ENCODE peak calls at places on chromosomes 1 and 21, in five cellular contexts. One of them, this sample, is unnamed.
A peak's percentile ranks its signal among the peaks of the same experiment; 100 is the strongest.

GRCh38 chr1:99662581-99663208 is 16.8 kb downstream of the PALMD start:
- DNase-seq in iris pigment epithelial cell: peak; percentile 77
- DNase-seq in occipital lobe: no peak
- DNase-seq in NCI-H460: peak; percentile 81
- DNase-seq in HCT116: no peak
- DNase-seq in this sample: no peak

GRCh38 chr1:98129486-98129885 is 208.7 kb upstream of the DPYD start:
- DNase-seq in iris pigment epithelial cell: no peak
- DNase-seq in occipital lobe: no peak
- DNase-seq in NCI-H460: no peak
- DNase-seq in HCT116: no peak
- DNase-seq in this sample: no peak

GRCh38 chr1:28173151-28173979 is 3.1 kb downstream of the PTAFR start:
- DNase-seq in iris pigment epithelial cell: no peak
- DNase-seq in occipital lobe: no peak
- DNase-seq in NCI-H460: no peak
- DNase-seq in HCT116: no peak
- DNase-seq in this sample: peak; percentile 28

GRCh38 chr1:68232354-68233148 is at the start of gene WLS:
- DNase-seq in iris pigment epithelial cell: peak; percentile 76
- DNase-seq in occipital lobe: peak; percentile 69
- DNase-seq in NCI-H460: peak; percentile 50
- DNase-seq in HCT116: peak; percentile 38
- DNase-seq in this sample: peak; percentile 42

GRCh38 chr1:76336951-76337371 is 262.4 kb downstream of the ST6GALNAC3 start:
- DNase-seq in iris pigment epithelial cell: peak; percentile 72
- DNase-seq in occipital lobe: peak; percentile 16
- DNase-seq in NCI-H460: no peak
- DNase-seq in HCT116: no peak
- DNase-seq in this sample: peak; percentile 1

GRCh38 chr21:18228060-18228739 is 16.4 kb upstream of the CHODL start:
- DNase-seq in iris pigment epithelial cell: no peak
- DNase-seq in occipital lobe: no peak
- DNase-seq in NCI-H460: no peak
- DNase-seq in HCT116: no peak
- DNase-seq in this sample: no peak

GRCh38 chr1:119008483-119009299 is 20.5 kb upstream of the TBX15 start:
- DNase-seq in iris pigment epithelial cell: peak; percentile 58
- DNase-seq in occipital lobe: no peak
- DNase-seq in NCI-H460: no peak
- DNase-seq in HCT116: peak; percentile 7
- DNase-seq in this sample: no peak

GRCh38 chr1:37151789-37152188 is 117.5 kb upstream of the GRIK3 start:
- DNase-seq in iris pigment epithelial cell: no peak
- DNase-seq in occipital lobe: no peak
- DNase-seq in NCI-H460: no peak
- DNase-seq in HCT116: no peak
- DNase-seq in this sample: no peak

GRCh38 chr21:40847956-40848355 is 998 bp upstream of the DSCAM start:
- DNase-seq in iris pigment epithelial cell: no peak
- DNase-seq in occipital lobe: peak; percentile 30
- DNase-seq in NCI-H460: no peak
- DNase-seq in HCT116: no peak
- DNase-seq in this sample: no peak

GRCh38 chr21:46178961-46179360 is 5.3 kb downstream of the SPATC1L start:
- DNase-seq in iris pigment epithelial cell: no peak
- DNase-seq in occipital lobe: no peak
- DNase-seq in NCI-H460: no peak
- DNase-seq in HCT116: no peak
- DNase-seq in this sample: no peak

GRCh38 chr1:12339410-12339809 is 109.6 kb downstream of the VPS13D start:
- DNase-seq in iris pigment epithelial cell: no peak
- DNase-seq in occipital lobe: no peak
- DNase-seq in NCI-H460: no peak
- DNase-seq in HCT116: no peak
- DNase-seq in this sample: no peak

GRCh38 chr1:93346472-93346991 is 825 bp downstream of the DR1 start:
- DNase-seq in iris pigment epithelial cell: peak; percentile 34
- DNase-seq in occipital lobe: peak; percentile 18
- DNase-seq in NCI-H460: no peak
- DNase-seq in HCT116: no peak
- DNase-seq in this sample: peak; percentile 54